ENCODE peak calls at places on chromosomes 13 and 19, in five cellular contexts. L is T-helper 2 cell, V is NCI-H2029, A is NCI-H345, P is NCI-H510A. T is an unnamed sample.

GRCh38 chr19:6374179-6374709 is 1.5 kb downstream of the PSPN start:
- DNase-seq in L (no peak), V (no peak), A (no peak), P (no peak), T (no peak)

GRCh38 chr13:20142019-20142926 is 18.6 kb downstream of the GJA3 start:
- DNase-seq in L (no peak), V (no peak), A (no peak), P (no peak), T (peak)

GRCh38 chr13:48222358-48223015 is 10.5 kb upstream of the ITM2B start:
- DNase-seq in L (no peak), V (no peak), A (no peak), P (no peak), T (peak)

GRCh38 chr19:6774821-6775707 is 2.6 kb downstream of the VAV1 start:
- DNase-seq in L (no peak), V (no peak), A (no peak), P (no peak), T (no peak)

GRCh38 chr19:32902448-32902847 is 32.9 kb upstream of the SLC7A9 start:
- DNase-seq in L (no peak), V (peak), A (no peak), P (no peak), T (no peak)

GRCh38 chr13:30429721-30430694 is 7.7 kb downstream of the UBE2L5 start:
- DNase-seq in L (no peak), V (no peak), A (no peak), P (no peak), T (no peak)

GRCh38 chr19:17470204-17470841 is at the start of gene SLC27A1:
- DNase-seq in L (peak), V (peak), A (peak), P (peak), T (peak)

GRCh38 chr19:22832031-22832762 is at the start of gene ZNF723:
- DNase-seq in L (no peak), V (no peak), A (no peak), P (no peak), T (no peak)

GRCh38 chr19:39350156-39350555 is 7.9 kb downstream of the SAMD4B start:
- DNase-seq in L (no peak), V (no peak), A (no peak), P (no peak), T (no peak)

T was measured in left lung.